ENCODE peak calls at places on chromosomes 7 and 10, in ten cellular contexts. Z, W, F, T, D, O, N, L, Q and I are unnamed samples.

GRCh38 chr7:155459133-155459866 is 1.4 kb downstream of the EN2 start:
- DNase-seq in Z (no peak), W (no peak), F (no peak), T (no peak), D (no peak), O (no peak), N (no peak), L (no peak), Q (no peak), I (no peak)

GRCh38 chr10:21372651-21373410 is 152.7 kb downstream of the SKIDA1 start:
- DNase-seq in Z (no peak), W (no peak), F (peak), T (peak), D (no peak), O (peak), N (peak), L (peak), Q (no peak), I (peak)

GRCh38 chr10:43075612-43076003 is 1.3 kb upstream of the RET start:
- DNase-seq in Z (no peak), W (no peak), F (no peak), T (peak), D (no peak), O (no peak), N (no peak), L (peak), Q (no peak), I (no peak)

GRCh38 chr7:155066417-155066950 is 3.6 kb upstream of the HTR5A start:
- DNase-seq in Z (no peak), W (no peak), F (peak), T (no peak), D (no peak), O (peak), N (no peak), L (peak), Q (no peak), I (no peak)

GRCh38 chr10:17344206-17344605 is 110.2 kb downstream of the ST8SIA6 start:
- DNase-seq in Z (no peak), W (no peak), F (no peak), T (no peak), D (no peak), O (no peak), N (no peak), L (no peak), Q (no peak), I (no peak)

GRCh38 chr10:77537720-77538373 is 99.8 kb downstream of the KCNMA1 start:
- DNase-seq in Z (no peak), W (no peak), F (no peak), T (no peak), D (peak), O (peak), N (no peak), L (no peak), Q (no peak), I (no peak)

GRCh38 chr7:66929170-66929569 is 8.1 kb downstream of the TMEM248 start:
- DNase-seq in Z (no peak), W (no peak), F (no peak), T (no peak), D (no peak), O (no peak), N (no peak), L (no peak), Q (no peak), I (no peak)

GRCh38 chr10:78859769-78860168 is 209.0 kb upstream of the ZMIZ1 start:
- DNase-seq in Z (no peak), W (no peak), F (no peak), T (no peak), D (no peak), O (no peak), N (no peak), L (no peak), Q (no peak), I (no peak)

GRCh38 chr10:29387269-29387668 is 98.4 kb downstream of the LYZL1 start:
- DNase-seq in Z (no peak), W (no peak), F (no peak), T (no peak), D (no peak), O (no peak), N (no peak), L (no peak), Q (no peak), I (no peak)

GRCh38 chr7:131011976-131012375 is 278.0 kb upstream of the KLF14 start:
- DNase-seq in Z (no peak), W (no peak), F (peak), T (no peak), D (no peak), O (peak), N (no peak), L (no peak), Q (no peak), I (no peak)

GRCh38 chr7:81074406-81074805 is 155.6 kb upstream of the SEMA3C start:
- DNase-seq in Z (no peak), W (no peak), F (no peak), T (no peak), D (no peak), O (no peak), N (no peak), L (no peak), Q (no peak), I (no peak)

GRCh38 chr7:98656899-98657298 is 39.8 kb downstream of the NPTX2 start:
- DNase-seq in Z (no peak), W (no peak), F (no peak), T (no peak), D (no peak), O (no peak), N (no peak), L (no peak), Q (no peak), I (no peak)

GRCh38 chr10:35580421-35580770 is 24.7 kb upstream of the GJD4 start:
- DNase-seq in Z (no peak), W (no peak), F (no peak), T (no peak), D (no peak), O (no peak), N (no peak), L (no peak), Q (no peak), I (no peak)

GRCh38 chr7:5218564-5219360 is 28.7 kb downstream of the WIPI2 start:
- DNase-seq in Z (peak), W (no peak), F (no peak), T (no peak), D (peak), O (no peak), N (no peak), L (no peak), Q (no peak), I (peak)

GRCh38 chr10:13095929-13096328 is 4.0 kb upstream of the OPTN start:
- DNase-seq in Z (no peak), W (no peak), F (no peak), T (no peak), D (no peak), O (no peak), N (no peak), L (no peak), Q (no peak), I (no peak)

GRCh38 chr10:5625992-5626777 is 40.2 kb downstream of the ASB13 start:
- DNase-seq in Z (no peak), W (peak), F (no peak), T (no peak), D (no peak), O (no peak), N (no peak), L (no peak), Q (no peak), I (no peak)

GRCh38 chr10:22625511-22626288 is 88.7 kb downstream of the PIP4K2A start:
- DNase-seq in Z (no peak), W (no peak), F (no peak), T (no peak), D (no peak), O (peak), N (no peak), L (no peak), Q (no peak), I (no peak)

GRCh38 chr7:127582361-127582760 is 3.0 kb downstream of the GCC1 start:
- DNase-seq in Z (no peak), W (peak), F (no peak), T (peak), D (peak), O (no peak), N (no peak), L (peak), Q (no peak), I (no peak)

GRCh38 chr10:128087884-128088695 is 38.1 kb downstream of the MKI67 start:
- DNase-seq in Z (peak), W (no peak), F (no peak), T (no peak), D (no peak), O (no peak), N (no peak), L (no peak), Q (no peak), I (no peak)

GRCh38 chr10:129465796-129466702 is 992 bp upstream of the MGMT start:
- DNase-seq in Z (no peak), W (no peak), F (no peak), T (no peak), D (no peak), O (no peak), N (no peak), L (no peak), Q (no peak), I (no peak)

GRCh38 chr10:13483951-13484350 is 44.9 kb downstream of the BEND7 start:
- DNase-seq in Z (no peak), W (peak), F (no peak), T (no peak), D (no peak), O (no peak), N (no peak), L (no peak), Q (no peak), I (no peak)

GRCh38 chr7:27462575-27463270 is 200.0 kb downstream of the HIBADH start:
- DNase-seq in Z (no peak), W (no peak), F (peak), T (peak), D (no peak), O (no peak), N (no peak), L (no peak), Q (no peak), I (no peak)

GRCh38 chr10:18406136-18406535 is 245.3 kb downstream of the NSUN6 start:
- DNase-seq in Z (no peak), W (no peak), F (no peak), T (no peak), D (no peak), O (no peak), N (no peak), L (no peak), Q (no peak), I (no peak)

GRCh38 chr10:33116293-33116697 is 158.3 kb upstream of the ITGB1 start:
- DNase-seq in Z (no peak), W (no peak), F (no peak), T (peak), D (no peak), O (peak), N (no peak), L (no peak), Q (no peak), I (no peak)

GRCh38 chr7:81873559-81873958 is 103.7 kb upstream of the HGF start:
- DNase-seq in Z (no peak), W (no peak), F (peak), T (no peak), D (no peak), O (no peak), N (no peak), L (no peak), Q (no peak), I (no peak)

GRCh38 chr10:28217848-28218247 is 85.0 kb downstream of the MPP7 start:
- DNase-seq in Z (no peak), W (no peak), F (peak), T (no peak), D (no peak), O (peak), N (no peak), L (no peak), Q (no peak), I (no peak)

GRCh38 chr7:116524609-116525297 is at the start of gene CAV1:
- DNase-seq in Z (peak), W (peak), F (peak), T (peak), D (peak), O (peak), N (peak), L (peak), Q (peak), I (no peak)

GRCh38 chr7:125130173-125130572 is 200.5 kb upstream of the POT1 start:
- DNase-seq in Z (no peak), W (no peak), F (no peak), T (no peak), D (no peak), O (no peak), N (no peak), L (no peak), Q (no peak), I (no peak)

GRCh38 chr7:32115831-32116230 is 45.6 kb upstream of the PDE1C start:
- DNase-seq in Z (no peak), W (no peak), F (peak), T (no peak), D (no peak), O (peak), N (no peak), L (no peak), Q (no peak), I (no peak)

GRCh38 chr7:1459930-1460756 is 873 bp upstream of the MICALL2 start:
- DNase-seq in Z (no peak), W (no peak), F (no peak), T (peak), D (peak), O (no peak), N (no peak), L (no peak), Q (no peak), I (no peak)

GRCh38 chr10:37520488-37520887 is 336.9 kb downstream of the ZNF248 start:
- DNase-seq in Z (no peak), W (no peak), F (no peak), T (no peak), D (no peak), O (no peak), N (no peak), L (no peak), Q (no peak), I (no peak)

GRCh38 chr10:128943111-128943510 is 523.9 kb upstream of the MGMT start:
- DNase-seq in Z (no peak), W (no peak), F (no peak), T (no peak), D (peak), O (no peak), N (no peak), L (no peak), Q (no peak), I (no peak)

GRCh38 chr10:131264110-131264788 is 47.3 kb downstream of the TCERG1L start:
- DNase-seq in Z (peak), W (no peak), F (no peak), T (no peak), D (peak), O (no peak), N (no peak), L (no peak), Q (no peak), I (no peak)

GRCh38 chr10:17838080-17838634 is 29.0 kb downstream of the MRC1 start:
- DNase-seq in Z (no peak), W (no peak), F (peak), T (no peak), D (no peak), O (no peak), N (no peak), L (no peak), Q (no peak), I (no peak)

GRCh38 chr10:130401860-130402765 is 265.9 kb downstream of the GLRX3 start:
- DNase-seq in Z (no peak), W (no peak), F (no peak), T (no peak), D (no peak), O (no peak), N (no peak), L (no peak), Q (no peak), I (no peak)

GRCh38 chr10:59905066-59905734 is 1.2 kb downstream of the CCDC6 start:
- DNase-seq in Z (no peak), W (peak), F (peak), T (peak), D (peak), O (peak), N (no peak), L (peak), Q (no peak), I (no peak)

GRCh38 chr10:21396889-21397288 is 128.6 kb downstream of the SKIDA1 start:
- DNase-seq in Z (no peak), W (no peak), F (no peak), T (no peak), D (no peak), O (peak), N (no peak), L (no peak), Q (no peak), I (no peak)

GRCh38 chr10:51074238-51075028 is at the start of gene PRKG1:
- DNase-seq in Z (peak), W (peak), F (peak), T (peak), D (peak), O (peak), N (peak), L (peak), Q (no peak), I (no peak)
- H3K4me3 ChIP-seq in Z (peak), W (peak), F (peak), T (peak), D (peak), O (peak), N (peak), L (peak), Q (no peak), I (no peak)

GRCh38 chr7:45156516-45157272 is 897 bp upstream of the RAMP3 start:
- DNase-seq in Z (peak), W (no peak), F (no peak), T (no peak), D (peak), O (no peak), N (no peak), L (peak), Q (no peak), I (no peak)
- H3K4me3 ChIP-seq in Z (no peak), W (peak), F (no peak), T (peak), D (no peak), O (no peak), N (no peak), L (no peak), Q (no peak), I (no peak)

DNA sequence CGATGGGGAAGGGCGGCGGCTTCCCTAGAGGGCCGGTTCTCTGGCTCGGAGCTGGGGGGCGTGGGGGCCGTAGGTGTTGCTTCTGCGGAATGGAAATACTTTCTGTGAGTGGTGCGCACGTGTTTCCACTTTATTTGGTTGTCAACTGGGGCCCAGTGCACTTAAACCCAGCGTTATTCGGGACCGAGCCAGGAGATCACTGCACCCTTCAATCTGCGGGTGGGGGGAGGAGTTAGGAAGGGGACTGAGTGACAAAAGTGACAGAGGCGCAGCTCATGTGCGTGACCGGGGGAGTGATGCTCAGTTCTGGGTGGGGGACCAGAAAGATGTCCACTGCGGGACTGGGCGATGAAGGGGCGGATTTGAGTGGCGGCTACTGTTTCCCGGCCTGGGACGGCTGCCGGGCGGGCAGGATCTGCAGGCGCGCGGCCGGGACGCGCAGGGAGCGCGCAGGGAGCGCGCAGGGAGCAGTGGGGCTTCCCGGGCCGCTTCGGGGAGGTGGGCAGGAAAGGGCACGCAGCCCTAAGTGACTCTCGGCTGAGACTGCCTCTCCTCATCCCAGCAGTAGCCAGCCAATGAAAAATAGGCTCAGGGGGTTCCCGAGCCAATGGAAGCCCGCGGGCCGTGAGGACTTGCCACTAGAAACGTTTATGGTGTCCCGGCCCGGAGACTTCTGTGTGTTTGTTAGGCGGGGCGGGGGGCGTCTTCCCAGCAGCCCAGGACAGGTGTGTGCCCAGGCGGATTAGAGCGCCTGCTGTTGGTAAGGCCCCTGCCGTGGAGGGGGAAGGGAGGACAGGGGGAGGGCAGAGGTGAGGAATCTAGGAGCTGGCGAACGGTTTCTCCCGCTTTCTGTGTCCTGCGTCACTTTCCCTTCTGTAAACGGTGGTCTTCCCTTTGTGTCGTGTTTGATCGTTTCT is 54.3 kb upstream of the KDM7A start:
- DNase-seq in Z (peak), W (peak), F (peak), T (peak), D (peak), O (no peak), N (peak), L (peak), Q (peak), I (no peak)
- H3K4me3 ChIP-seq in Z (peak), W (peak), F (peak), T (peak), D (peak), O (peak), N (peak), L (peak), Q (peak), I (peak)

DNA sequence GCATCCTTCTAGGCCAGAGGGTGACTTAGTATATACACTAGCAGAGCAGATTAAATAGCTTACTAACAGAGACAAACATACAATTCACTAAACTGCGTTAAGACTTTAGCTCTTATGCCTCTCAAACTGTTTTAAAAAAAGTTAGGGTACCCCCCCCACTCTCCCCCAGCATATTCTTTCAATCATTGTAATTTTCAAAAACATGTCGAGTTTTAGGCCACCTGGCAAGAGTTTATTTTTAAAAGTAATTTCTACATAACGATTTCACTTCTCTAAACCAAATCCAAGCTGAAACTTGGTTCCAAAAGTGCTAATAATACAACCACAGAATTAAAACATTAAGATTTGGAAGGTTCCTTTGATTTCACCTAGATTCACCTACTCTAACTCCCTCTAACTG is 129.5 kb downstream of the NRBF2 start:
- DNase-seq in Z (no peak), W (no peak), F (no peak), T (no peak), D (no peak), O (no peak), N (no peak), L (no peak), Q (no peak), I (no peak)
- H3K4me3 ChIP-seq in Z (no peak), W (no peak), F (no peak), T (no peak), D (no peak), O (no peak), N (no peak), L (peak), Q (peak), I (no peak)

GRCh38 chr7:39527951-39528350 is 38.3 kb upstream of the YAE1 start:
- DNase-seq in Z (no peak), W (no peak), F (peak), T (no peak), D (no peak), O (no peak), N (no peak), L (no peak), Q (no peak), I (no peak)

GRCh38 chr7:39531818-39532217 is 34.4 kb upstream of the YAE1 start:
- DNase-seq in Z (no peak), W (no peak), F (no peak), T (no peak), D (no peak), O (no peak), N (no peak), L (no peak), Q (no peak), I (no peak)

GRCh38 chr7:39527296-39527695 is 38.9 kb upstream of the YAE1 start:
- DNase-seq in Z (no peak), W (no peak), F (peak), T (no peak), D (no peak), O (no peak), N (no peak), L (no peak), Q (no peak), I (no peak)

GRCh38 chr7:39530996-39531395 is 35.2 kb upstream of the YAE1 start:
- DNase-seq in Z (no peak), W (peak), F (no peak), T (no peak), D (no peak), O (no peak), N (no peak), L (no peak), Q (no peak), I (no peak)

DNA sequence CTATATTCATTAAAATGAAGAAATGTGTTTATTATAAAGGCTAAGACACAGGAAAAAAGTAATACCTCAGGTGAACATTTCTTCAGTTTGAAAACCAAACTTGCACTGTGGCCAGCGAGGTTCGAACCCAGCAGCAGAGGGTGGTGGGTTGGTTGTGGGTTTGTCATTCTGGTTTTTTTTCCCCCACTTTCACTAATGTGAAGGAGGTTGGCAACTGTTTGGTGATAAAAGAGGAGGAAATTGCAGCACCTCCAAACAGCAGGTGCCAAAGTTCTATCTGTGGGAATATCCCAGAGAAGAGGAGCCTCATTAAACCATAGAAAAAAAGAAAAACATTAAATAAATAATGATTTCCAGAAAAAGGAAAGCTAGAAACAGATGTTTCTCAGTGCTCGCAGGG is 36.6 kb upstream of the YAE1 start:
- DNase-seq in Z (no peak), W (no peak), F (no peak), T (no peak), D (no peak), O (no peak), N (no peak), L (no peak), Q (no peak), I (no peak)
- H3K4me3 ChIP-seq in Z (no peak), W (no peak), F (no peak), T (no peak), D (no peak), O (no peak), N (no peak), L (no peak), Q (no peak), I (no peak)

GRCh38 chr10:112758961-112759360 is 191.1 kb upstream of the TCF7L2 start:
- DNase-seq in Z (no peak), W (no peak), F (no peak), T (no peak), D (no peak), O (no peak), N (no peak), L (no peak), Q (no peak), I (no peak)
- H3K4me3 ChIP-seq in Z (no peak), W (no peak), F (no peak), T (no peak), D (no peak), O (no peak), N (no peak), L (no peak), Q (no peak), I (no peak)